ENCODE peak calls at places on chromosome 6, in nine cellular contexts. K is left ventricle myocardium inferior; V is H7; Z is suprapubic skin; U is cardiac muscle cell; A is fibroblast of pulmonary artery; L is CD8-positive, alpha-beta memory T cell; O is spleen; S is mammary epithelial cell. J is an unnamed sample.

GRCh38 chr6:45959534-45960195 is 56.0 kb downstream of the CLIC5 start:
- DNase-seq in K (no peak), V (no peak), Z (no peak), U (peak; percentile 69), A (peak; percentile 40), L (no peak), O (no peak), S (peak; percentile 76), J (no peak)

GRCh38 chr6:11096109-11096508 is 2.5 kb downstream of the SMIM13 start:
- DNase-seq in K (no peak), V (peak; percentile 51), Z (no peak), U (peak; percentile 90), A (peak; percentile 78), L (no peak), O (no peak), S (peak; percentile 65), J (peak; percentile 74)

GRCh38 chr6:130557481-130558112 is 191.8 kb downstream of the TMEM200A start:
- DNase-seq in K (no peak), V (no peak), Z (no peak), U (no peak), A (no peak), L (no peak), O (no peak), S (no peak), J (no peak)

GRCh38 chr6:150579611-150580010 is 20.1 kb upstream of the PLEKHG1 start:
- DNase-seq in K (peak; percentile 40), V (no peak), Z (no peak), U (no peak), A (no peak), L (no peak), O (no peak), S (no peak), J (no peak)

GRCh38 chr6:6699741-6700367 is 111.3 kb downstream of the LY86 start:
- DNase-seq in K (peak; percentile 63), V (peak; percentile 59), Z (peak; percentile 93), U (peak; percentile 97), A (peak; percentile 96), L (no peak), O (no peak), S (peak; percentile 95), J (peak; percentile 11)

GRCh38 chr6:161079566-161080262 is 88.1 kb downstream of the MAP3K4 start:
- DNase-seq in K (no peak), V (no peak), Z (no peak), U (peak; percentile 64), A (peak; percentile 71), L (no peak), O (no peak), S (peak; percentile 84), J (no peak)

GRCh38 chr6:144336900-144337299 is 51.8 kb downstream of the UTRN start:
- DNase-seq in K (no peak), V (no peak), Z (no peak), U (no peak), A (no peak), L (no peak), O (no peak), S (no peak), J (no peak)

GRCh38 chr6:25494469-25494868 is 157.5 kb upstream of the SCGN start:
- DNase-seq in K (no peak), V (no peak), Z (no peak), U (no peak), A (no peak), L (no peak), O (no peak), S (no peak), J (no peak)

GRCh38 chr6:131998255-131998982 is 47.2 kb upstream of the CCN2 start:
- DNase-seq in K (no peak), V (no peak), Z (no peak), U (peak; percentile 73), A (peak; percentile 80), L (no peak), O (no peak), S (no peak), J (no peak)

GRCh38 chr6:31299947-31300346 is 28.1 kb upstream of the HLA-C start:
- DNase-seq in K (no peak), V (no peak), Z (no peak), U (no peak), A (no peak), L (no peak), O (no peak), S (no peak), J (no peak)

GRCh38 chr6:169337881-169338445 is 84.3 kb upstream of the THBS2 start:
- DNase-seq in K (no peak), V (no peak), Z (no peak), U (no peak), A (no peak), L (no peak), O (no peak), S (no peak), J (no peak)

GRCh38 chr6:169340395-169340794 is 86.7 kb upstream of the THBS2 start:
- DNase-seq in K (no peak), V (no peak), Z (no peak), U (no peak), A (no peak), L (no peak), O (no peak), S (peak; percentile 79), J (no peak)

GRCh38 chr6:169341065-169341464 is 87.4 kb upstream of the THBS2 start:
- DNase-seq in K (no peak), V (no peak), Z (no peak), U (no peak), A (no peak), L (no peak), O (no peak), S (no peak), J (no peak)

GRCh38 chr6:169339025-169339424 is 85.4 kb upstream of the THBS2 start:
- DNase-seq in K (no peak), V (no peak), Z (no peak), U (no peak), A (no peak), L (no peak), O (no peak), S (no peak), J (no peak)

GRCh38 chr6:169339731-169340314 is 86.2 kb upstream of the THBS2 start:
- DNase-seq in K (no peak), V (no peak), Z (no peak), U (no peak), A (no peak), L (no peak), O (no peak), S (no peak), J (no peak)
- H3K4me3 ChIP-seq in K (no peak overlapping the region), V (no peak overlapping the region), Z (no peak overlapping the region), U (no peak overlapping the region), A (no peak overlapping the region), L (no peak overlapping the region), O (no peak overlapping the region), S (no peak overlapping the region), J (no peak overlapping the region)

GRCh38 chr6:159041181-159041580 is 3.6 kb downstream of the TAGAP start:
- DNase-seq in K (no peak), V (no peak), Z (no peak), U (no peak), A (no peak), L (no peak), O (no peak), S (no peak), J (no peak)

GRCh38 chr6:159038914-159039884 is 5.6 kb downstream of the TAGAP start:
- DNase-seq in K (no peak), V (no peak), Z (no peak), U (peak; percentile 8), A (no peak), L (no peak), O (no peak), S (peak; percentile 94), J (no peak)

GRCh38 chr6:159037746-159038290 is 7.0 kb downstream of the TAGAP start:
- DNase-seq in K (no peak), V (peak; percentile 37), Z (no peak), U (no peak), A (no peak), L (no peak), O (no peak), S (peak; percentile 17), J (no peak)

GRCh38 chr6:159042003-159042823 is 2.6 kb downstream of the TAGAP start:
- DNase-seq in K (no peak), V (peak; percentile 81), Z (no peak), U (peak; percentile 66), A (peak; percentile 66), L (peak; percentile 86), O (peak; percentile 88), S (peak; percentile 84), J (peak; percentile 46)

GRCh38 chr6:159039885-159040258 is 4.9 kb downstream of the TAGAP start:
- DNase-seq in K (no peak), V (no peak), Z (no peak), U (no peak), A (no peak), L (no peak), O (no peak), S (no peak), J (no peak)
- H3K4me3 ChIP-seq in K (no peak overlapping the region), V (no peak overlapping the region), Z (no peak overlapping the region), U (no peak overlapping the region), A (no peak overlapping the region), L (peak overlapping the region; percentile 89), O (no peak overlapping the region), S (no peak overlapping the region), J (no peak overlapping the region)

DNA sequence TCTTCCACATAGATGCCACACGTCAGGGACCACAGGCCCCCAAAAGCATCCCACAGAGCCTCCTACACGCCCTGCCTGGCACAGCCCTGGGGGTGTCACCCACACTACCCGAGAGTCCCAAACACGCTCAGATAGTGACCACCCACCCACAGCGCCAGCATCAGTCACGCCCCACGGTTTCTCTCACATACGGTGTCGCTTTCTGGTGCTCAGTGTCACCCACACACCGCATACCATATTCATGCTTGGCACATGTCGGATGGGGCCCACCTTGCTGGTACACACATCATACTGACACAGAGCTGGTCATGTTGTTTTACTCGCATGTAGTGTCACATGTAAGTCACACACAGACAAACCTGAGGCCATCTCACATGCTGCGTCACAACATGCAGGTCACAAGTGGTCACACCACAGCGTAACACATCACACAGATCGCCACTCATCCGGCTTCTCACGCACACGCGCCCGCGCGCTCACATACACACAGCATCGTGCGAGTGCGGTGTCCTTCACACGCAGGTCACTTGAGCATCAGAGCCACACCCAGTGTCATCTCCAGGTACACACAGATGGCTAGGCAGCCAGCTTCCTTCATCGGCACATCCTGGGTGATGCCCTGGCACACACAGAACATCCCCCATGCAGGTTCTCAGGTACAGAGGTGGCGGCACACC is 3.4 kb downstream of the TEAD3 start:
- DNase-seq in K (peak; percentile 16), V (no peak), Z (no peak), U (no peak), A (no peak), L (no peak), O (no peak), S (no peak), J (no peak)
- H3K4me3 ChIP-seq in K (peak overlapping the region; percentile 85), V (no peak overlapping the region), Z (no peak overlapping the region), U (no peak overlapping the region), A (no peak overlapping the region), L (no peak overlapping the region), O (no peak overlapping the region), S (no peak overlapping the region), J (no peak overlapping the region)

DNA sequence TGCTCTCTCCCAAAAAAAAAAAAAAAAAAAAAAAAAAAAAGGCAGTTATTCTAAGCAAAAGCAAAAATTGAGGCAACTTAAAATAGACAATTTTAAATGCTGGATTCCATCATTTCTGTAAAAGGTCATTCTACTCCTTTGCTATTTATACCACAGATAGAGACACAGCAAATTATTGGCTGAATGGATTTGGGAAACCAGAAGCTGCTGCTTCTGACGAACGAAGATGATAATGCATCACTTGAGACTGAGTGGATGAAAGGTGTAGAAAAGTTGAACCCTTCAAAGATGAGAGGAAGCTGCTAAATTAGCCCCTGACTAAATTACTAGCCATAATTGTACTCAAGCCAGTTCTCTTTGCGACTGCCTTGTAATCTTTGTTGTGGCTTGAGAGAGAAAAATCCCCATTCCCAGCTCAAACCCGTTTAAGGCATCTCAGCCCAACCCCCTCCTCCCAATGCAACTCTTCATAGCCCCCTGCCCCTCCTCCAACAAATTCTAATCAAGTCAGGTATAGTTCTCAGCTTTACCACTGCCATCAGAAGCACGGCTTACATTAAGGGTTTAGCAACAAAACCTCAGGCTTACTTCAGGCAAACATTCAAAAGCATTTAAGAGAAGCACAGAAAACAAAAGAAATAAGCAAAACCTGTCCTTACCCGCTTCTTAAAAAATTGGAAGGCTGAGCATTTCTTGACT is 1.0 kb downstream of the SGK1 start:
- DNase-seq in K (no peak), V (no peak), Z (no peak), U (peak; percentile 15), A (no peak), L (no peak), O (no peak), S (no peak), J (no peak)
- H3K4me3 ChIP-seq in K (peak overlapping the region; percentile 75), V (peak overlapping the region; percentile 42), Z (peak overlapping the region; percentile 54), U (peak overlapping the region; percentile 40), A (peak overlapping the region; percentile 65), L (peak overlapping the region; percentile 49), O (peak overlapping the region; percentile 30), S (peak overlapping the region; percentile 60), J (no peak overlapping the region)